ENCODE peak calls at places on chromosomes 16 and 17, in seven cellular contexts. F is effector memory CD8-positive, alpha-beta T cell; V is HEK293T; K is M059J; X is NCI-H1092; I is upper lobe of right lung; H is left ventricle myocardium inferior. Q is an unnamed sample.

GRCh38 chr17:36647598-36647997 is 46.2 kb downstream of the MRM1 start:
- DNase-seq in F (no peak), K (no peak), H (no peak), X (no peak), I (no peak), V (peak; percentile 20), Q (no peak)

GRCh38 chr17:73248532-73248931 is 13.1 kb downstream of the CPSF4L start:
- DNase-seq in V (no peak), H (no peak), X (no peak), F (no peak), K (no peak), I (no peak), Q (no peak)

GRCh38 chr17:2347805-2348685 is 10.7 kb downstream of the SGSM2 start:
- DNase-seq in H (no peak), F (no peak), I (peak; percentile 67), V (peak; percentile 65), X (peak; percentile 30), K (peak; percentile 53), Q (no peak)

GRCh38 chr16:50731130-50731988 is 10.5 kb upstream of the CYLD start:
- DNase-seq in H (no peak), V (no peak), F (no peak), K (no peak), I (no peak), X (no peak), Q (no peak)

GRCh38 chr16:1300664-1301476 is 8.6 kb upstream of the UBE2I start:
- DNase-seq in F (peak; percentile 77), H (peak; percentile 66), K (peak; percentile 45), I (peak; percentile 90), V (peak; percentile 89), X (peak; percentile 13), Q (peak; percentile 91)

GRCh38 chr17:2865228-2865627 is 69.0 kb downstream of the RAP1GAP2 start:
- DNase-seq in K (no peak), I (no peak), V (no peak), X (no peak), F (no peak), H (no peak), Q (no peak)

GRCh38 chr16:5604770-5605169 is 507.2 kb upstream of the EEF2KMT start:
- DNase-seq in F (no peak), H (no peak), K (peak; percentile 45), X (no peak), V (peak; percentile 35), I (no peak), Q (no peak)

GRCh38 chr16:68227850-68228553 is 7.9 kb downstream of the ESRP2 start:
- DNase-seq in K (no peak), I (no peak), H (no peak), V (no peak), X (peak; percentile 13), F (no peak), Q (no peak)

GRCh38 chr17:17134952-17135340 is 71.2 kb downstream of the PLD6 start:
- DNase-seq in F (no peak), X (peak; percentile 69), K (no peak), V (no peak), H (no peak), I (no peak), Q (no peak)

GRCh38 chr17:42289863-42290165 is 1.5 kb downstream of the STAT5A start:
- DNase-seq in H (no peak), I (peak; percentile 65), F (peak; percentile 27), X (no peak), V (no peak), K (no peak), Q (no peak)

GRCh38 chr16:30738984-30739951 is 9.0 kb upstream of the PHKG2 start:
- DNase-seq in F (no peak), X (no peak), I (no peak), K (no peak), H (no peak), V (no peak), Q (no peak)

GRCh38 chr16:23476289-23476688 is 23.3 kb upstream of the COG7 start:
- DNase-seq in X (no peak), I (no peak), K (no peak), F (no peak), H (no peak), V (no peak), Q (no peak)

GRCh38 chr17:78127240-78127887 is 1.2 kb downstream of the TMC6 start:
- DNase-seq in I (peak; percentile 91), X (no peak), K (no peak), F (peak; percentile 63), V (no peak), H (peak; percentile 78), Q (no peak)

GRCh38 chr16:84331998-84332780 is 36.1 kb upstream of the ATP2C2 start:
- DNase-seq in V (no peak), H (no peak), X (no peak), F (no peak), K (peak; percentile 85), I (peak; percentile 27), Q (no peak)

GRCh38 chr16:8730335-8730915 is 56.0 kb downstream of the ABAT start:
- DNase-seq in H (no peak), I (no peak), F (no peak), X (no peak), K (no peak), V (no peak), Q (no peak)

GRCh38 chr17:45792995-45793755 is 9.1 kb downstream of the CRHR1 start:
- DNase-seq in I (no peak), K (no peak), F (no peak), H (no peak), X (no peak), V (no peak), Q (no peak)

GRCh38 chr16:9256196-9256595 is 164.8 kb downstream of the HAPSTR1 start:
- DNase-seq in H (peak; percentile 13), F (no peak), I (no peak), K (peak; percentile 25), V (peak; percentile 63), X (no peak), Q (no peak)

GRCh38 chr16:63038563-63039131 is 1002.4 kb upstream of the CDH8 start:
- DNase-seq in F (no peak), V (no peak), I (no peak), K (no peak), H (no peak), X (no peak), Q (no peak)

GRCh38 chr16:31118223-31119155 is 1.0 kb downstream of the KAT8 start:
- DNase-seq in H (no peak), X (no peak), K (peak; percentile 85), I (no peak), F (no peak), V (no peak), Q (no peak)

GRCh38 chr17:65332375-65332774 is 195.2 kb downstream of the RGS9 start:
- DNase-seq in H (no peak), V (no peak), I (no peak), K (peak; percentile 59), F (no peak), X (no peak), Q (no peak)

GRCh38 chr16:4713663-4714501 is 20.2 kb downstream of the ANKS3 start:
- DNase-seq in H (no peak), X (no peak), V (no peak), K (no peak), F (no peak), I (no peak), Q (no peak)

GRCh38 chr16:30902070-30902972 is 5.9 kb downstream of the CTF1 start:
- DNase-seq in X (peak; percentile 48), K (peak; percentile 64), V (peak; percentile 91), H (peak; percentile 73), F (peak; percentile 56), I (peak; percentile 90), Q (peak; percentile 86)

GRCh38 chr16:4214215-4214621 is 27.7 kb downstream of the SRL start:
- DNase-seq in H (no peak), V (no peak), I (no peak), K (peak; percentile 94), X (no peak), F (no peak), Q (no peak)

GRCh38 chr16:8853611-8854010 is 15.2 kb downstream of the CARHSP1 start:
- DNase-seq in F (no peak), X (no peak), H (no peak), I (peak; percentile 23), V (no peak), K (no peak), Q (no peak)

GRCh38 chr17:63753215-63753614 is 11.6 kb upstream of the STRADA start:
- DNase-seq in I (no peak), F (no peak), K (no peak), V (no peak), H (no peak), X (no peak), Q (no peak)